ENCODE peak calls at places on chromosomes 11 and 22, in four cellular contexts. A, C, L and V are unnamed samples.

GRCh38 chr11:24697722-24698121 is 200.9 kb downstream of the LUZP2 start:
- DNase-seq in A (no peak), C (no peak), L (peak), V (no peak)

GRCh38 chr11:34149274-34149673 is 43.8 kb downstream of the NAT10 start:
- DNase-seq in A (no peak), L (no peak), C (no peak), V (no peak)

GRCh38 chr22:38026130-38027111 is 30.8 kb upstream of the PICK1 start:
- DNase-seq in A (no peak), C (no peak), L (no peak), V (no peak)

GRCh38 chr11:128431931-128432330 is 155.4 kb downstream of the ETS1 start:
- DNase-seq in C (no peak), A (no peak), L (no peak), V (no peak)

GRCh38 chr11:4626207-4627105 is 10.8 kb upstream of the OR51D1 start:
- DNase-seq in L (peak), C (peak), A (peak), V (peak)

GRCh38 chr11:107849791-107850190 is 8.8 kb downstream of the SLC35F2 start:
- DNase-seq in A (no peak), L (no peak), C (no peak), V (no peak)

GRCh38 chr11:117535201-117535869 is 207.7 kb downstream of the CEP164 start:
- DNase-seq in A (no peak), L (no peak), C (no peak), V (no peak)

GRCh38 chr11:124873980-124874379 is 8.7 kb downstream of the ROBO3 start:
- DNase-seq in A (no peak), C (no peak), L (no peak), V (no peak)

GRCh38 chr11:12091957-12092558 is 18.3 kb upstream of the MICAL2 start:
- DNase-seq in L (no peak), A (peak), C (no peak), V (no peak)

GRCh38 chr11:8338138-8338537 is 74.5 kb upstream of the LMO1 start:
- DNase-seq in A (peak), L (peak), C (peak), V (peak)

GRCh38 chr11:121100943-121101342 is at the start of gene TECTA:
- DNase-seq in L (no peak), C (no peak), A (peak), V (no peak)

GRCh38 chr11:103091441-103091809 is 535 bp downstream of the DCUN1D5 start:
- DNase-seq in A (peak), L (peak), C (peak), V (peak)

GRCh38 chr11:74683279-74683871 is 47.9 kb downstream of the CHRDL2 start:
- DNase-seq in A (peak), L (no peak), C (no peak), V (peak)

GRCh38 chr11:122040476-122040875 is 75.5 kb downstream of the BLID start:
- DNase-seq in L (no peak), C (no peak), A (no peak), V (no peak)

GRCh38 chr11:42179211-42179610 is 719.8 kb upstream of the LRRC4C start:
- DNase-seq in A (no peak), C (no peak), L (no peak), V (no peak)

GRCh38 chr11:81237139-81237538 is 1496.5 kb downstream of the FAM181B start:
- DNase-seq in A (peak), L (peak), C (no peak), V (peak)

GRCh38 chr11:114796954-114797721 is 118.8 kb downstream of the NXPE2 start:
- DNase-seq in L (no peak), C (no peak), A (no peak), V (no peak)

GRCh38 chr11:131998020-131998419 is 627.6 kb downstream of the NTM start:
- DNase-seq in C (no peak), A (no peak), L (no peak), V (no peak)

GRCh38 chr22:26570864-26571525 is 18.9 kb downstream of the TPST2 start:
- DNase-seq in L (no peak), C (no peak), A (no peak), V (no peak)
- TF ChIP-seq CTCF in L (no peak), C (no peak), A (no peak), V (no peak)

DNA sequence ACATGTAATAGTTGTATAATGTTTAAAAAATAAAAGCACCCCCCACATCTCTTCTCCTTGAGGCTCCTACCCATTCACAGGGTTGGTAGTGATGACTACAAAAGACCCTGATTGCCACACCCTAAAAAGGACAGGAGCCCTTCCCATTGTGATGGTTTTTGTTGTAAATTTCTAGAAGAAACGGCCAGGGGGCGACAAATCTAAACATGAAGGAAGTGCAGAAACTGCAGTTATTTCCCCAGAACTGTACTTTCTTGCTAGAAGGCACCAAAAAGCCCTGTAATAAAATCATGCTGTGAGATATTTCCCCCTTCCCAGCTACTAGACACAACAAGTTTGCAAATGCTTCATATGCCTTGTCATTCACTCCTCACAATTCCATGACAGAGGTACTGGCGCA is 10.8 kb downstream of the PRR5L start:
- DNase-seq in L (peak), C (no peak), A (peak), V (peak)
- TF ChIP-seq CTCF in L (peak), C (peak), A (peak), V (peak)

DNA sequence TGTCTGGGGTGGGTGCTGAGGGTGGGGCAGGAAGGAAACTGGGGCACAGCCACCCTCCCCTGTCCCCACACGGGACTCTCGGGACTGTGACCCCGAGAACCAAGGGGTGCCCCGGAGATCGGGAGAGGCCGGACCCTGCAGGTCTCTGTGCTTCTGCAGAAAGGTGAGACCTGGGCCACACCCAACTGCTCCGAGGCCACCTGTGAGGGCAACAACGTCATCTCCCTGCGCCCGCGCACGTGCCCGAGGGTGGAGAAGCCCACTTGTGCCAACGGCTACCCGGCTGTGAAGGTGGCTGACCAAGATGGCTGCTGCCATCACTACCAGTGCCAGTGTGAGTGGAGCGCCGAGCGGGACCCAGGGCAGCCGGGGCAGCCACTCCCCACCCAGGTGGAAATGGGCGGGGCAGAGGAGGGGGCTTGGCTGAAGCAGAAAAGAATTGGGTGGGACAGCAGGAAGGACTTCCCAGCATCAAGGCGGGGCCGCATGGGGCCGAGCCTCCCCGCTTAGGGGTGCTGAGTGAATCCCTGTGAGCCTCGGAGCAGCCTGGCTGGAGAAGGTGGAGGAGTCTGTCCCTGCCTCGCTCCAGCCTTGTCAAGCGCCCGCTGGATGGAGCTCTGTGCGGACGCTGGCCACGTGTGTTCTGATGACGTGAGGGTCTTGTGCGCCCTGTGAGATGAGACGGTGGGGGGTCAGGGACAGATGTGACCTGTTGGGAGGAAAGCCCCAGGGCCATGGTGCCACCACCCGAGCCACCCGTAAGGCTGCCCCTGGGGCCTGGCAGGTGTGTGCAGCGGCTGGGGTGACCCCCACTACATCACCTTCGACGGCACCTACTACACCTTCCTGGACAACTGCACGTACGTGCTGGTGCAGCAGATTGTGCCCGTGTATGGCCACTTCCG is 29.3 kb upstream of the MUC5B start:
- DNase-seq in A (no peak), L (no peak), C (no peak), V (no peak)
- TF ChIP-seq CTCF in A (no peak), L (no peak), C (no peak), V (no peak)

DNA sequence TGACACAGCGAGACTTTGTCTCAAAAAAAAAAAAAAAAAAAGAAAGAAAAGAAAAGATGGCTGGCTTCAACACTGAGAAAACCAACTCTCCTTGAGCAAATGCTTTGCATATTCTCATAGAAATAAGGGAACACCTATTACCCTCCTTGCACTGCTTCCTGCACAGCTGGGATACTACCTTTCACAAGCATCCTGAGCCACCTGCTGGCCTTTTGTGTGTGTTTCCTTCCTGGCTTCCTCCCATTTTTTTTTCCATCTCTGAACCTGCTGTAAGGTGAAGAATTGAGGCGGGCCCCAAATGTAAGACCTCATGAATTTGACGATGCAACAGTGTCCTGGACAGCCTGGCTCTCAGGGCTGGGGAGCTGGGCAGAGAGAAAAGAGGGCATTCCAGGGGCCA is 1.9 kb upstream of the RFPL3 start:
- DNase-seq in C (no peak), L (no peak), A (peak), V (no peak)
- TF ChIP-seq CTCF in C (peak), L (no peak), A (peak), V (no peak)

GRCh38 chr22:30290318-30290678 is 993 bp upstream of the CASTOR1 start:
- DNase-seq in C (no peak), A (no peak), L (no peak), V (no peak)

GRCh38 chr22:30288414-30289125 is 735 bp downstream of the CASTOR1 start:
- DNase-seq in L (no peak), A (peak), C (no peak), V (no peak)

GRCh38 chr22:30290679-30291333 is 1.5 kb upstream of the CASTOR1 start:
- DNase-seq in A (peak), C (no peak), L (peak), V (peak)

GRCh38 chr22:30289126-30289979 is at the start of gene CASTOR1:
- DNase-seq in C (peak), L (peak), A (peak), V (peak)

DNA sequence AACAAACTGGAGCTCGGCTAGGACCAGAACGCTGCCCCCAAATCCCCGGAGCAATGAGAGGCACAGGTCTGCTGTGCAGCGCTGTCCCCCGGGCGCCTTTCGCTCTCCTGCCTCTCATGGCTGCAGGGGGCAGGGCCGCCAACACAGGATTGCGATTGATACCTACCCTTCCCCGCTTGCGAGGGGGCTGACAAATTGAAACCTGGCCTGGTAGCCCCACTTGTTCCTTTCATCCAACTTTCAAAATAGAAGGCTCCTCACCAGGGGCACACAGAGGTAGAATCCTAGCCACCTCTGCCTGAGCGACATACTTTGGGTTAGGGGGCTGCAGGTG is 642 bp upstream of the CASTOR1 start:
- DNase-seq in L (no peak), A (no peak), C (no peak), V (no peak)
- TF ChIP-seq CTCF in L (no peak), A (peak), C (no peak), V (no peak)

DNA sequence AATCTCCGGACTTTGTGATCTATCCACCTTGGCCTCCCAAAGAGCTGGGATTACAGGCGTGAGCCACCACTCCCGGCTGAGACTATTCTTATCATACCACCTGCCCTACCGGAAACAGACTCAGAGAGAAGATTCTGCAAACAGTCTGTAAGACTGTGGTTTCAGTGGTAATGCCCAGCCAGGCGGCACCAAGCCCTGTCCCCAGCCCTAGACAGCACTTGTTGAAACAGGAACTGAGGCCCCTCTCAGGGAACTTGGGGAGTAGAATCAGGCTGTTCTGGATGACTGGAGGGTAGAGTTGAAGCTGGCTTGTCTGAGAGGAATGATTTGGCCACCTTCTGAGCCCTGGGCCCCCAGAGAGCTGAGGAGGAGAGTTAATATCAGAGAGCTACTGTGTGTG is 1.3 kb upstream of the INSC start:
- DNase-seq in A (no peak), C (no peak), L (no peak), V (no peak)
- TF ChIP-seq CTCF in A (no peak), C (no peak), L (no peak), V (no peak)

DNA sequence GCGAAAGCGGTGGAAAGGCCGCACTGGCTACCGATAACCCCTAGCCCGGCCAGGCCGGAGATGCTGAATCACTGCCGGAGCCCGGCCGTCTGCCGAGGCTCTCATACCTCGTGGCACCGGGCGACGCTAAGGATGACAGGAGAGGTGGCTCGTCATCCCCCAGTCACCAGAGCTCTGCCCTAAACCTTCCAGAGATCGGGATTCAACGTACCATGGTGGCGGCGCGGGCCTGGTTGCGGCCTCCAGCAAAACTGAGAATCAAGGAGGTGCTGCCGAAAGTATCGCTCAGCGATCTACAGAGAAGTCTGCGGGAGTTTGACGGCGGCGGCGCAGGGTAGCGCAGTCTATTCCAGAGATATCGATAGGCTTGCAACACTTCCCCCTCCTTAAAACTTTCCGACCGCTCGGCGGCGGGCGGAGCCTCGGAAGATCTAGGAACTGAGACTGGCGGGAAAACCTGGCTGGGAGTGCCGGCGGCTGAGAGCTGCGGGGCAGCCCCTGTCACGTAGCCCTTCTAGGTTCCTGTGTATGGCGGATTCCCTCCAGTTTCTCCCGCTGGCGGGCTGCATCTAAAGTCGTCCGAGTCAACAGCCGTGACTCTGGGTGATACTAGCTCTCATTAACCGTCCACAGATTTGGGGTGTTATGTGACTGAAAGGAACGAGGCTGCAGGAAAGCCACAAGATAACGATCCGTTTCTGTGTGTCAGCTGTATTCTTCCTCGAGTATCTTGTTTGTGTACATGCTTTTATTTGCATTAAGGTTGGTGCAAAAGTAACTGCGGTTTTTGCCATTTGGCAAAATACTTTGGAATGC is at the start of gene PSMA1:
- DNase-seq in A (peak), L (peak), C (peak), V (peak)
- TF ChIP-seq CTCF in A (no peak), L (peak), C (peak), V (peak)